ENCODE peak calls at places on chromosomes 12 and 14, in seven cellular contexts. E is mammary epithelial cell, C is mucosa of descending colon, Z is testis, Q is upper lobe of right lung, U is HepG2, O is left ventricle myocardium inferior. B is an unnamed sample. For H3K4me1, the result is how much of the 10 kb centered on the place peaks cover.

GRCh38 chr12:753401-754237 is 1.2 kb downstream of the WNK1 start:
- DNase-seq in C (peak), Z (peak), U (no peak), O (peak), E (no peak), Q (peak), B (peak)

GRCh38 chr12:75628511-75628910 is 117.1 kb upstream of the KRR1 start:
- DNase-seq in U (no peak), C (no peak), Q (no peak), Z (no peak), O (no peak), E (no peak), B (no peak)

GRCh38 chr12:114657597-114657920 is 26.4 kb downstream of the TBX3 start:
- DNase-seq in Q (no peak), E (no peak), C (no peak), Z (no peak), O (no peak), U (no peak), B (no peak)

GRCh38 chr14:88189040-88189839 is 133.8 kb downstream of the KCNK10 start:
- DNase-seq in U (peak), Q (no peak), Z (peak), O (no peak), C (peak), E (peak), B (no peak)

GRCh38 chr12:127785535-127785934 is 481.4 kb upstream of the TMEM132C start:
- DNase-seq in Q (no peak), C (no peak), U (no peak), E (no peak), O (no peak), Z (no peak), B (no peak)

GRCh38 chr14:42855159-42855558 is 1248.5 kb downstream of the LRFN5 start:
- DNase-seq in C (no peak), O (no peak), Q (no peak), U (no peak), Z (no peak), E (no peak), B (no peak)

GRCh38 chr12:115597157-115597712 is 680.3 kb downstream of the MED13L start:
- DNase-seq in Z (no peak), O (no peak), E (peak), U (peak), Q (no peak), C (no peak), B (no peak)

GRCh38 chr14:104795468-104795780 is at the start of gene AKT1:
- DNase-seq in Q (no peak), O (no peak), U (no peak), C (no peak), E (no peak), Z (no peak), B (no peak)

GRCh38 chr12:109711596-109712461 is 1.8 kb upstream of the FAM222A start:
- DNase-seq in C (no peak), Z (peak), O (peak), E (no peak), Q (no peak), U (peak), B (no peak)

GRCh38 chr14:72419226-72419625 is 474.7 kb downstream of the DPF3 start:
- DNase-seq in C (no peak), Q (no peak), U (no peak), O (no peak), E (no peak), Z (no peak), B (no peak)

GRCh38 chr12:116727902-116728301 is 10.0 kb downstream of the SPRING1 start:
- DNase-seq in C (no peak), O (no peak), Q (no peak), Z (no peak), E (no peak), U (no peak), B (no peak)

GRCh38 chr12:1047898-1048660 is 57.1 kb downstream of the ERC1 start:
- DNase-seq in O (no peak), E (peak), Q (no peak), C (no peak), Z (peak), U (no peak), B (no peak)

GRCh38 chr12:109879332-109880048 is 851 bp downstream of the GLTP start:
- DNase-seq in C (no peak), O (no peak), E (peak), Z (no peak), Q (no peak), U (no peak), B (peak)

GRCh38 chr12:18828987-18829386 is 91.1 kb downstream of the CAPZA3 start:
- DNase-seq in Q (no peak), U (no peak), E (no peak), O (no peak), Z (no peak), C (no peak), B (no peak)

GRCh38 chr14:68630611-68631013 is 162.3 kb downstream of the ZFP36L1 start:
- DNase-seq in U (peak), Q (no peak), O (no peak), Z (no peak), C (no peak), E (no peak), B (no peak)

GRCh38 chr12:17215754-17216153 is 609.8 kb upstream of the LMO3 start:
- DNase-seq in E (no peak), U (no peak), Q (no peak), Z (peak), C (no peak), O (no peak), B (no peak)

GRCh38 chr12:45234134-45234865 is 18.4 kb downstream of the ANO6 start:
- DNase-seq in E (peak), U (peak), O (no peak), Z (no peak), C (no peak), Q (no peak), B (no peak)

GRCh38 chr12:121861549-121862254 is 3.0 kb upstream of the HPD start:
- DNase-seq in U (peak), O (no peak), C (no peak), Z (no peak), E (no peak), Q (no peak), B (no peak)

GRCh38 chr12:22974865-22975264 is 349.9 kb downstream of the ETNK1 start:
- DNase-seq in U (peak), E (peak), O (no peak), C (no peak), Q (no peak), Z (no peak), B (no peak)

GRCh38 chr14:50395448-50395847 is 1.2 kb downstream of the CDKL1 start:
- DNase-seq in Q (no peak), Z (peak), C (peak), U (no peak), O (no peak), E (no peak), B (no peak)

GRCh38 chr12:50121636-50122035 is 9.6 kb downstream of the COX14 start:
- DNase-seq in O (no peak), Z (no peak), Q (no peak), U (no peak), E (no peak), C (no peak), B (no peak)

GRCh38 chr12:113647048-113647447 is 175.4 kb upstream of the LHX5 start:
- DNase-seq in O (no peak), E (no peak), U (peak), Z (peak), Q (no peak), C (peak), B (no peak)

GRCh38 chr12:14384783-14385638 is 19.5 kb downstream of the ATF7IP start:
- DNase-seq in E (peak), Z (peak), O (no peak), U (peak), C (peak), Q (no peak), B (peak)

GRCh38 chr14:70619708-70620107 is 19.3 kb upstream of the MED6 start:
- DNase-seq in O (no peak), C (no peak), E (peak), U (no peak), Q (no peak), Z (no peak), B (no peak)

GRCh38 chr12:61538951-61539350 is 721.3 kb upstream of the USP15 start:
- DNase-seq in U (no peak), Q (no peak), Z (peak), E (peak), O (no peak), C (no peak), B (no peak)

GRCh38 chr14:64788706-64789105 is 84.5 kb downstream of the PLEKHG3 start:
- DNase-seq in C (no peak), U (no peak), Z (no peak), E (peak), O (no peak), Q (no peak), B (no peak)

GRCh38 chr12:59077153-59077930 is 157.0 kb upstream of the LRIG3 start:
- DNase-seq in U (no peak), C (peak), O (no peak), Z (no peak), E (peak), Q (no peak), B (no peak)

GRCh38 chr12:52041695-52042123 is 9.5 kb upstream of the NR4A1 start:
- DNase-seq in U (no peak), E (peak), C (no peak), Q (no peak), O (peak), Z (peak), B (peak)

GRCh38 chr12:76183459-76184186 is 99.1 kb upstream of the NAP1L1 start:
- DNase-seq in C (peak), E (peak), U (peak), O (no peak), Z (no peak), Q (no peak), B (no peak)

GRCh38 chr12:54684636-54685630 is 36.8 kb upstream of the DCD start:
- DNase-seq in Z (no peak), Q (no peak), E (no peak), O (no peak), C (no peak), U (no peak), B (no peak)

GRCh38 chr12:66087365-66087943 is 43.1 kb downstream of the LLPH start:
- DNase-seq in U (peak), Q (no peak), E (peak), O (peak), Z (peak), C (peak), B (peak)

GRCh38 chr14:75711796-75712211 is 50.8 kb downstream of the TTLL5 start:
- DNase-seq in E (peak), Q (peak), U (peak), O (peak), C (peak), Z (peak), B (no peak)

GRCh38 chr12:11607313-11608081 is 42.0 kb upstream of the ETV6 start:
- DNase-seq in E (no peak), U (peak), Z (no peak), O (no peak), C (peak), Q (no peak), B (no peak)

GRCh38 chr12:117036046-117036445 is 63.2 kb downstream of the TESC start:
- DNase-seq in C (no peak), O (peak), E (no peak), Q (no peak), Z (no peak), U (no peak), B (no peak)

GRCh38 chr12:42862055-42862454 is 272.5 kb upstream of the PRICKLE1 start:
- DNase-seq in Z (no peak), E (peak), C (no peak), Q (no peak), U (no peak), O (no peak), B (no peak)

GRCh38 chr12:27276275-27276674 is 32.2 kb downstream of the STK38L start:
- DNase-seq in C (no peak), U (no peak), Q (no peak), O (no peak), E (no peak), Z (peak), B (no peak)

GRCh38 chr12:10672231-10672868 is 1.5 kb downstream of the STYK1 start:
- DNase-seq in Q (no peak), C (peak), U (no peak), O (no peak), E (no peak), Z (no peak), B (no peak)

DNA sequence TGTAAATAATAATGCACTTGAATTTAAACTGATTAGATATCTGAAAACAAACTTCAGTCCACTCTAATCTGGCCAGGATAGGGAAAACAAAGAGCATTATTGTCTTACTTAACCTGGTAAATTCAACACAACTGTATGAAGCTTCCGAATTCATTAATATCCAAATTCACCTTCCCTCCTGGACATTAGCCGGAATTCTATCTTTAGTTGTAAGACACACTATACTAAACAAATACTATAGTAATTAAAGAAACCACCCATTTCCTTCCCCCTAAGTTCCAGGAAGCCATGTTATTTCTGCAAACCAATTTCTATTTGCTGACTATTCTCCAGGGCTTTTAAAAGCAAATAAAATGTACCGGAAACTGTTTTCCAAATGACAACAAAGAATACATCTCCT is 122.7 kb upstream of the MDM1 start:
- DNase-seq in O (no peak), C (no peak), Z (no peak), U (no peak), Q (no peak), E (no peak), B (no peak)
- H3K4me1 ChIP-seq in O (under half), C (under half), Z (under half), U (under half), Q (under half), E (under half), B (half or more)

GRCh38 chr12:57477710-57478681 is 1.7 kb downstream of the ARHGAP9 start:
- DNase-seq in Q (no peak), O (no peak), C (no peak), E (no peak), Z (no peak), U (no peak), B (peak)
- H3K4me1 ChIP-seq in Q (under half), O (under half), C (under half), E (under half), Z (under half), U (under half), B (half or more)

GRCh38 chr14:61121293-61121897 is 140.3 kb downstream of the SLC38A6 start:
- DNase-seq in Z (no peak), O (no peak), Q (no peak), E (no peak), U (no peak), C (no peak), B (no peak)

GRCh38 chr14:61122862-61123261 is 141.8 kb downstream of the SLC38A6 start:
- DNase-seq in E (no peak), O (no peak), C (no peak), U (no peak), Z (no peak), Q (no peak), B (no peak)

GRCh38 chr14:61120576-61120975 is 139.5 kb downstream of the SLC38A6 start:
- DNase-seq in O (no peak), Z (no peak), E (no peak), C (no peak), Q (no peak), U (no peak), B (no peak)

GRCh38 chr14:61116369-61116768 is 135.3 kb downstream of the SLC38A6 start:
- DNase-seq in O (no peak), C (no peak), E (no peak), Q (no peak), Z (no peak), U (no peak), B (no peak)

GRCh38 chr14:61119006-61119405 is 138.0 kb downstream of the SLC38A6 start:
- DNase-seq in E (no peak), C (no peak), U (no peak), Z (no peak), O (no peak), Q (no peak), B (no peak)
- H3K4me1 ChIP-seq in E (under half), C (under half), U (under half), Z (under half), O (under half), Q (under half), B (under half)

GRCh38 chr12:69901141-69901900 is 76.3 kb downstream of the MYRFL start:
- DNase-seq in E (peak), C (no peak), Z (no peak), U (no peak), Q (no peak), O (no peak), B (no peak)
- H3K4me1 ChIP-seq in E (under half), C (under half), Z (under half), U (under half), Q (under half), O (under half), B (under half)

DNA sequence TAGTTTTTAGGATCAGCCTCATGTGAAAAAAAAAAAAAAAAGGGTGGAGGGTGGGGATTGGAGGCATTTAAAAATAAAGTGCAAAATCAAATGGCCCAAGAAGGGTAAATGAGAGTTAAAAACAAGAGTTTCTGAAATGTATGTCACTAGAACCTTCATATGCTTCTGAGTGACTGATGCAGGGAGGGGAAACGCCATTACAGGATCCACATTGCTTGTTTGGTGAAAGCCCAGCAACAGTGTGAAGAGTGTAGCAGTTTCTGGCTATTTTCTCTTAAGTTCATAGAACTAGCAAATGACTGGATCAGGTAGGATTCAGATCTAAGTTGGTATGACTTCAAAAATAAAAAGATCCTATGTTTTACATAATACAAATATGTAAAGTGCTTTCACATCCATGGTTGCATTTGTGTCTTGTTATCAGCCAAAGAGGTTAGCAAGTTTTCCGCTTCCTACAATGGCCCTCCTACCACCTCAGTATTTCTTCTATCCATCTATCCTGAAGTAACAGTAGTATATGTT is 2.9 kb downstream of the CHPT1 start:
- DNase-seq in Z (no peak), C (no peak), U (no peak), O (no peak), Q (no peak), E (no peak), B (no peak)
- H3K4me1 ChIP-seq in Z (under half), C (under half), U (half or more), O (half or more), Q (under half), E (under half), B (under half)

DNA sequence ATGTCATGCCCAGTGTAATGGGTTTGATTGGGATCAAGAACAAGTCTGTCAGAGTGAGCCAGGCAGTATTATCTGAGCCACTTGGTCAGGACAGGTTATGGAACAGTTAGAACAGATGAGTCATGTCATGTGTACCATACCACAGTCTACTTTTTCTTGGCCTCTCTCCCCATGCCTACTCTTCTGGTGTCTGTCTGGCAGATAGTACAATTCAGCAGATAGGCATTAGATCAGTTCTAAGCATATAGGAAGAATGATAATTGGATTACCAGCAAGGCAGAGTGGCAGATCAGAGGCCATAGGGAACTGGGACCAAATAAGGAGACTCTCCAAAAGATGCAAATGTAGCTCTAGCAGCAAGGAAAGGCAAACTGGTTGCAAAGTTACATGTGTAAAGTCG is 30.5 kb downstream of the FBXO34 start:
- DNase-seq in E (peak), C (no peak), Q (no peak), O (no peak), Z (no peak), U (peak), B (no peak)
- H3K4me1 ChIP-seq in E (under half), C (under half), Q (under half), O (half or more), Z (under half), U (under half), B (under half)